ENCODE peak calls at places on chromosomes 3 and 15, in four cellular contexts. One of them, this sample, is unnamed.

GRCh38 chr3:171673951-171674350 is 136.3 kb downstream of the PLD1 start:
- DNase-seq in lung: no peak
- DNase-seq in neural progenitor cell: no peak
- DNase-seq in HFF-Myc: no peak
- DNase-seq in this sample: no peak

GRCh38 chr15:61768131-61768530 is 292.1 kb downstream of the VPS13C start:
- DNase-seq in neural progenitor cell: no peak
- DNase-seq in lung: no peak
- DNase-seq in HFF-Myc: no peak
- DNase-seq in this sample: no peak

GRCh38 chr15:80367094-80367493 is 37.1 kb upstream of the ARNT2 start:
- DNase-seq in lung: no peak
- DNase-seq in HFF-Myc: peak
- DNase-seq in neural progenitor cell: peak
- DNase-seq in this sample: no peak

GRCh38 chr15:69468241-69469121 is 15.9 kb downstream of the RPLP1 start:
- DNase-seq in neural progenitor cell: no peak
- DNase-seq in HFF-Myc: no peak
- DNase-seq in lung: peak
- DNase-seq in this sample: no peak

GRCh38 chr15:92715753-92716152 is 60.2 kb upstream of the FAM174B start:
- DNase-seq in lung: no peak
- DNase-seq in HFF-Myc: no peak
- DNase-seq in neural progenitor cell: peak
- DNase-seq in this sample: no peak

GRCh38 chr3:67415504-67415903 is 238.9 kb downstream of the SUCLG2 start:
- DNase-seq in lung: no peak
- DNase-seq in HFF-Myc: peak
- DNase-seq in neural progenitor cell: no peak
- DNase-seq in this sample: no peak

GRCh38 chr3:49295489-49296058 is 18.5 kb upstream of the C3orf62 start:
- DNase-seq in neural progenitor cell: peak
- DNase-seq in HFF-Myc: no peak
- DNase-seq in lung: no peak
- DNase-seq in this sample: no peak

GRCh38 chr3:130621824-130622223 is 104.8 kb downstream of the COL6A6 start:
- DNase-seq in neural progenitor cell: peak
- DNase-seq in HFF-Myc: no peak
- DNase-seq in lung: no peak
- DNase-seq in this sample: no peak

GRCh38 chr3:146164071-146164470 is 3.1 kb upstream of the PLOD2 start:
- DNase-seq in neural progenitor cell: no peak
- DNase-seq in lung: no peak
- DNase-seq in HFF-Myc: no peak
- DNase-seq in this sample: no peak

GRCh38 chr15:25724899-25725298 is 138.2 kb downstream of the ATP10A start:
- DNase-seq in neural progenitor cell: no peak
- DNase-seq in HFF-Myc: no peak
- DNase-seq in lung: no peak
- DNase-seq in this sample: no peak

GRCh38 chr3:127488740-127489139 is 101.8 kb downstream of the TPRA1 start:
- DNase-seq in lung: peak
- DNase-seq in neural progenitor cell: no peak
- DNase-seq in HFF-Myc: no peak
- DNase-seq in this sample: no peak

GRCh38 chr15:73346735-73347312 is 21.9 kb downstream of the HCN4 start:
- DNase-seq in neural progenitor cell: peak
- DNase-seq in lung: peak
- DNase-seq in HFF-Myc: peak
- DNase-seq in this sample: no peak

GRCh38 chr15:65906396-65906795 is 37.1 kb downstream of the RAB11A start:
- DNase-seq in lung: no peak
- DNase-seq in neural progenitor cell: no peak
- DNase-seq in HFF-Myc: no peak
- DNase-seq in this sample: no peak

GRCh38 chr15:75817151-75817935 is 25.9 kb upstream of the UBE2Q2 start:
- DNase-seq in neural progenitor cell: no peak
- DNase-seq in lung: no peak
- DNase-seq in HFF-Myc: no peak
- DNase-seq in this sample: no peak

GRCh38 chr3:126484662-126485061 is 9.0 kb upstream of the ZXDC start:
- DNase-seq in HFF-Myc: no peak
- DNase-seq in lung: no peak
- DNase-seq in neural progenitor cell: no peak
- DNase-seq in this sample: no peak

GRCh38 chr3:23751485-23751811 is 54.3 kb upstream of the UBE2E1 start:
- DNase-seq in lung: no peak
- DNase-seq in neural progenitor cell: peak
- DNase-seq in HFF-Myc: no peak
- DNase-seq in this sample: no peak

GRCh38 chr3:11850003-11850402 is 3.3 kb upstream of the TAMM41 start:
- DNase-seq in lung: no peak
- DNase-seq in neural progenitor cell: no peak
- DNase-seq in HFF-Myc: no peak
- DNase-seq in this sample: no peak

GRCh38 chr3:188458761-188459160 is 304.8 kb downstream of the LPP start:
- DNase-seq in HFF-Myc: no peak
- DNase-seq in neural progenitor cell: no peak
- DNase-seq in lung: no peak
- DNase-seq in this sample: no peak

GRCh38 chr15:70493787-70494514 is 269.4 kb downstream of the UACA start:
- DNase-seq in HFF-Myc: no peak
- DNase-seq in lung: no peak
- DNase-seq in neural progenitor cell: no peak
- DNase-seq in this sample: no peak

GRCh38 chr3:150216041-150216811 is 191.9 kb upstream of the TSC22D2 start:
- DNase-seq in HFF-Myc: no peak
- DNase-seq in lung: no peak
- DNase-seq in neural progenitor cell: peak
- DNase-seq in this sample: no peak

GRCh38 chr15:69015591-69015990 is 1.1 kb downstream of the NOX5 start:
- DNase-seq in neural progenitor cell: no peak
- DNase-seq in lung: no peak
- DNase-seq in HFF-Myc: no peak
- DNase-seq in this sample: no peak

GRCh38 chr15:41958002-41958420 is 14.3 kb downstream of the EHD4 start:
- DNase-seq in HFF-Myc: no peak
- DNase-seq in lung: no peak
- DNase-seq in neural progenitor cell: no peak
- DNase-seq in this sample: no peak

GRCh38 chr15:64807051-64807749 is 18.2 kb downstream of the PIF1 start:
- DNase-seq in HFF-Myc: no peak
- DNase-seq in neural progenitor cell: peak
- DNase-seq in lung: no peak
- DNase-seq in this sample: no peak

GRCh38 chr3:45464336-45464809 is 76.0 kb downstream of the LARS2 start:
- DNase-seq in HFF-Myc: no peak
- DNase-seq in neural progenitor cell: peak
- DNase-seq in lung: no peak
- DNase-seq in this sample: no peak

GRCh38 chr3:52294320-52295150 is 6.9 kb downstream of the GLYCTK start:
- DNase-seq in lung: no peak
- DNase-seq in HFF-Myc: no peak
- DNase-seq in neural progenitor cell: no peak
- DNase-seq in this sample: no peak

GRCh38 chr3:133487920-133488540 is 85.5 kb upstream of the CDV3 start:
- DNase-seq in HFF-Myc: no peak
- DNase-seq in lung: no peak
- DNase-seq in neural progenitor cell: peak
- DNase-seq in this sample: no peak
- H3K4me3 ChIP-seq in HFF-Myc: no peak
- H3K4me3 ChIP-seq in lung: no peak
- H3K4me3 ChIP-seq in neural progenitor cell: no peak
- H3K4me3 ChIP-seq in this sample: no peak

GRCh38 chr3:196694202-196694638 is 17.8 kb downstream of the CEP19 start:
- DNase-seq in neural progenitor cell: no peak
- DNase-seq in lung: no peak
- DNase-seq in HFF-Myc: no peak
- DNase-seq in this sample: no peak
- TF ChIP-seq CTCF in neural progenitor cell: no peak
- TF ChIP-seq CTCF in lung: no peak
- TF ChIP-seq CTCF in HFF-Myc: no peak
- TF ChIP-seq CTCF in this sample: no peak

GRCh38 chr3:196634224-196634623 is 5.3 kb upstream of the NRROS start:
- DNase-seq in lung: no peak
- DNase-seq in HFF-Myc: no peak
- DNase-seq in neural progenitor cell: no peak
- DNase-seq in this sample: no peak

GRCh38 chr3:196631655-196632032 is 7.8 kb upstream of the NRROS start:
- DNase-seq in neural progenitor cell: no peak
- DNase-seq in lung: no peak
- DNase-seq in HFF-Myc: no peak
- DNase-seq in this sample: no peak

GRCh38 chr3:196634851-196635250 is 4.6 kb upstream of the NRROS start:
- DNase-seq in neural progenitor cell: no peak
- DNase-seq in lung: no peak
- DNase-seq in HFF-Myc: no peak
- DNase-seq in this sample: no peak

GRCh38 chr3:196632033-196632751 is 7.3 kb upstream of the NRROS start:
- DNase-seq in lung: peak
- DNase-seq in HFF-Myc: no peak
- DNase-seq in neural progenitor cell: peak
- DNase-seq in this sample: no peak

DNA sequence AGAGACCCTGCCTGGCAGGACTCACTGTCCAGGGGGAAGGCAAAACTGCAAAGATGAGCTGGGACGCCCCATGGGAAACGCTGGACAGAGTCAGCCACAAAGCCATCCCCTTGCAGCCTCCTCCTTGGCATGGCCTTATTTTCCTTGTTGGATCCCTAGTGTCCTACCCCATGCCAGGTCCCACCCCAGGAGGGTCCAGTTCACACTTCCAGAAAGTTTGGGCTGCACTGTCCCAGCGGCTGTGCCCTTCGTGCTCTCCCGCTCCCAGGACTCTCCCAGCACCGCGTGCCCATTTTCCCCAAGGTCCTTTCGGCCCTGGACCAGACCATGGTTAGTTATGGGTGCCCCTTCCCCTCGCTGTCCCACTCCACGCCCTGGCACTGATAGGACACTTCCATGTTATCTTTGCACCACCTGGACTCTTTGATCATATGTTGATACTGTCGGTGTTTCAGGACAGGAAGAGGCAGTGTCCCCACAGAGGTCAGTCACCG is 5.8 kb upstream of the NRROS start:
- DNase-seq in HFF-Myc: no peak
- DNase-seq in neural progenitor cell: no peak
- DNase-seq in lung: no peak
- DNase-seq in this sample: no peak
- H3K4me3 ChIP-seq in HFF-Myc: no peak
- H3K4me3 ChIP-seq in neural progenitor cell: no peak
- H3K4me3 ChIP-seq in lung: no peak
- H3K4me3 ChIP-seq in this sample: no peak

GRCh38 chr3:19901918-19902317 is 32.1 kb downstream of the EFHB start:
- DNase-seq in lung: no peak
- DNase-seq in HFF-Myc: no peak
- DNase-seq in neural progenitor cell: no peak
- DNase-seq in this sample: no peak

GRCh38 chr3:19898725-19899124 is 35.3 kb downstream of the EFHB start:
- DNase-seq in HFF-Myc: no peak
- DNase-seq in lung: no peak
- DNase-seq in neural progenitor cell: no peak
- DNase-seq in this sample: no peak

GRCh38 chr3:19899264-19899663 is 34.8 kb downstream of the EFHB start:
- DNase-seq in HFF-Myc: no peak
- DNase-seq in neural progenitor cell: no peak
- DNase-seq in lung: no peak
- DNase-seq in this sample: no peak

GRCh38 chr3:19903649-19904048 is 30.4 kb downstream of the EFHB start:
- DNase-seq in lung: no peak
- DNase-seq in HFF-Myc: no peak
- DNase-seq in neural progenitor cell: no peak
- DNase-seq in this sample: no peak

DNA sequence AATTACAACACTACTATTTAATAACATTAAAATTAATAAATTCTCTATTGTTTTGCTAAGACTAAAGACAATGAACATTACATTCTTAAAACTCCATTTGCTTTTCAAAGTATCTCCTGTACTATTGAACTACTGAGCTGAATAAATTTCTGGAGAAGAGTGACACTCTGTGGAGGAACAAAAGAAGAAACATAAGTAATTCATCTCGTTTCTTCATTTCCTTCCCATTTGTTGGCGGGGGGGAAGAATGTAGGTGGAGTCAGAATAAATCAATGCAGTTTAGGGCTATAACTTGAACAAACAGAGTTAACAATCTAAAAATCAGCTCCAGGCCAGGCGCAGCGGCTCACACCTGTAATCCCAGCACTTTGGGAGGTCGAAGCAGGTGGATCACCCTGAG is 32.7 kb downstream of the EFHB start:
- DNase-seq in lung: no peak
- DNase-seq in neural progenitor cell: no peak
- DNase-seq in HFF-Myc: no peak
- DNase-seq in this sample: no peak
- TF ChIP-seq CTCF in lung: no peak
- TF ChIP-seq CTCF in neural progenitor cell: no peak
- TF ChIP-seq CTCF in HFF-Myc: no peak
- TF ChIP-seq CTCF in this sample: peak

DNA sequence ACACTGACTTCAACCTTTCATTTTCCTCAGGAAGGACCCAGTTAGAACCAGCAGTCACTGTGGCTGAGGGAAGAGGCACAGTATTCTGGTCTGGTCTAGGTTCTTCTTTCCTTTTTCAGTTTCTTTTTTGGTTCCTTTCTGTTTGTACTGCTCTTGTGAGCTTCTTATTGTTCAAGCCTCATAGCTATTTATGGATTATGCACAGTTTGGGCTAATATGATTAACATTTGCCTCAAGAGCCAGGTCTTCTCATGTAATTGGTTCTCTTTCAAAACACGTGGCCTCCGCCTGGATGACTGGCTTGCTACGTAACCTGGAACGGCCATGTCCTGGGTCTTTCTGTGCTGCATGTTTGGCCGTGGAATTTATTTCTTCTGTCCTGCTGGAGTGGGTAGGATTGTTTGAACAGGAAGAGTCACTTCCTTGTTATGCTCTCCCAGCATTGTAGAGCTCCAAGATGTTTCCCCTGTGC is 43.3 kb downstream of the RBMS3 start:
- DNase-seq in neural progenitor cell: no peak
- DNase-seq in HFF-Myc: no peak
- DNase-seq in lung: peak
- DNase-seq in this sample: peak
- H3K4me3 ChIP-seq in neural progenitor cell: no peak
- H3K4me3 ChIP-seq in HFF-Myc: no peak
- H3K4me3 ChIP-seq in lung: no peak
- H3K4me3 ChIP-seq in this sample: peak

GRCh38 chr3:4981688-4982494 is 2.7 kb downstream of the BHLHE40 start:
- DNase-seq in lung: peak
- DNase-seq in HFF-Myc: no peak
- DNase-seq in neural progenitor cell: no peak
- DNase-seq in this sample: no peak
- TF ChIP-seq CTCF in lung: no peak
- TF ChIP-seq CTCF in HFF-Myc: no peak
- TF ChIP-seq CTCF in neural progenitor cell: peak
- TF ChIP-seq CTCF in this sample: no peak

GRCh38 chr3:102415553-102415952 is 19.3 kb upstream of the ZPLD1 start:
- DNase-seq in HFF-Myc: no peak
- DNase-seq in neural progenitor cell: no peak
- DNase-seq in lung: no peak
- DNase-seq in this sample: no peak
- H3K4me3 ChIP-seq in HFF-Myc: no peak
- H3K4me3 ChIP-seq in neural progenitor cell: no peak
- H3K4me3 ChIP-seq in lung: no peak
- H3K4me3 ChIP-seq in this sample: peak

This sample was measured in Panc1.